ENCODE peak calls at places on chromosomes 3 and 15, in five cellular contexts. L, P, N, W and T are unnamed samples. For H3K9me3, the result is how much of the 10 kb centered on the place peaks cover.

GRCh38 chr15:33660151-33660550 is 308.1 kb upstream of the CHRM5 start:
- DNase-seq in L (no peak), P (no peak), N (no peak), W (no peak), T (no peak)

GRCh38 chr15:25250906-25251622 is 187.8 kb downstream of the UBE3A start:
- DNase-seq in L (no peak), P (no peak), N (peak), W (peak), T (no peak)

GRCh38 chr15:62021991-62022600 is 38.2 kb downstream of the VPS13C start:
- DNase-seq in L (no peak), P (peak), N (no peak), W (no peak), T (peak)

GRCh38 chr3:40477671-40478070 is 749 bp downstream of the ZNF619 start:
- DNase-seq in L (no peak), P (no peak), N (no peak), W (no peak), T (no peak)

GRCh38 chr3:9388562-9389272 is 8.7 kb upstream of the SETD5 start:
- DNase-seq in L (no peak), P (no peak), N (no peak), W (no peak), T (no peak)

GRCh38 chr3:49461443-49462171 is 8.5 kb upstream of the DAG1 start:
- DNase-seq in L (no peak), P (no peak), N (no peak), W (peak), T (peak)

GRCh38 chr15:90560229-90560771 is 30.6 kb downstream of the CRTC3 start:
- DNase-seq in L (no peak), P (peak), N (peak), W (no peak), T (no peak)

GRCh38 chr3:148233403-148233802 is 464.3 kb upstream of the AGTR1 start:
- DNase-seq in L (no peak), P (no peak), N (no peak), W (no peak), T (no peak)

GRCh38 chr15:36814708-36815107 is 235.3 kb downstream of the CDIN1 start:
- DNase-seq in L (no peak), P (no peak), N (no peak), W (no peak), T (no peak)

GRCh38 chr15:100918034-100918689 is 995 bp upstream of the LRRK1 start:
- DNase-seq in L (peak), P (peak), N (peak), W (peak), T (peak)

GRCh38 chr3:193822492-193823220 is 229.6 kb downstream of the OPA1 start:
- DNase-seq in L (no peak), P (no peak), N (no peak), W (no peak), T (no peak)

GRCh38 chr3:183122257-183122932 is 23.1 kb upstream of the MCCC1 start:
- DNase-seq in L (peak), P (peak), N (no peak), W (no peak), T (no peak)

GRCh38 chr3:152470095-152470494 is 201.4 kb downstream of the MBNL1 start:
- DNase-seq in L (no peak), P (no peak), N (no peak), W (no peak), T (no peak)

GRCh38 chr3:120419797-120420196 is 31.0 kb downstream of the FSTL1 start:
- DNase-seq in L (no peak), P (no peak), N (no peak), W (no peak), T (no peak)

GRCh38 chr15:57134877-57135276 is 216.4 kb downstream of the TCF12 start:
- DNase-seq in L (no peak), P (peak), N (no peak), W (no peak), T (no peak)

GRCh38 chr3:197367081-197367780 is 68.8 kb upstream of the DLG1 start:
- DNase-seq in L (peak), P (peak), N (no peak), W (no peak), T (peak)

GRCh38 chr15:62847900-62848489 is 194.6 kb upstream of the TPM1 start:
- DNase-seq in L (peak), P (peak), N (peak), W (no peak), T (peak)

GRCh38 chr15:55942332-55942731 is 51.1 kb downstream of the NEDD4 start:
- DNase-seq in L (no peak), P (no peak), N (no peak), W (no peak), T (no peak)

GRCh38 chr15:94231728-94232086 is 346 bp downstream of the MCTP2 start:
- DNase-seq in L (no peak), P (no peak), N (no peak), W (no peak), T (no peak)

GRCh38 chr3:38585791-38586420 is 63.6 kb downstream of the SCN5A start:
- DNase-seq in L (no peak), P (no peak), N (no peak), W (no peak), T (peak)

GRCh38 chr3:71210257-71211002 is 373.1 kb downstream of the FOXP1 start:
- DNase-seq in L (peak), P (no peak), N (no peak), W (no peak), T (no peak)

GRCh38 chr3:124119056-124119721 is 127.3 kb upstream of the ROPN1 start:
- DNase-seq in L (no peak), P (no peak), N (no peak), W (no peak), T (no peak)

GRCh38 chr3:195246608-195247007 is 24.4 kb downstream of the XXYLT1 start:
- DNase-seq in L (no peak), P (no peak), N (no peak), W (peak), T (peak)

GRCh38 chr15:50669611-50670010 is 17.0 kb downstream of the TRPM7 start:
- DNase-seq in L (no peak), P (no peak), N (no peak), W (no peak), T (no peak)

GRCh38 chr15:58931985-58932384 is 1.5 kb downstream of the SLTM start:
- DNase-seq in L (peak), P (peak), N (no peak), W (no peak), T (no peak)

GRCh38 chr3:44492496-44492895 is 15.0 kb upstream of the ZNF445 start:
- DNase-seq in L (no peak), P (no peak), N (no peak), W (no peak), T (no peak)
- H3K9me3 ChIP-seq in L (half or more), P (under half), N (under half), W (under half), T (under half)

DNA sequence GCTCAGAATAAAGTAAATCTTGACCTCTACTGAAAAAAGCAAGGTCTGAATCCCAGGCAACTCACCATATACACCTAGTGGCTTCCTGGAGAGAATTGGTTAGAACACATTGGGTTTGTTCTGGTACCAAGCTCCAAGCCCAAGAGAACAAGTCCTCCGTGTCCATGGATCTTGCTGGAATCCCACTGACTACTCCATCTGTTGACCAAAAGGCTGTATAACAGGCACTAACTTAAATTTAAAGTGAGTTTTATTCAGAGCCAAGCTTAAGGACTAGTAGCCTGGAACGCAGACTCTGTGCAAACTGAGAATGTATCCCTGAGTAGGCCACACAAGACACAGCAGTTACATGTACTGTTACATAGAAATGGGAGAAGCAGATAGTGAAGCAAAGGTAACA is 342.1 kb upstream of the LRRC3B start:
- DNase-seq in L (no peak), P (no peak), N (no peak), W (no peak), T (no peak)
- TF ChIP-seq CTCF in L (no peak), P (peak), N (no peak), W (no peak), T (peak)

GRCh38 chr15:70765504-70766281 is 2.3 kb upstream of the UACA start:
- DNase-seq in L (no peak), P (no peak), N (no peak), W (no peak), T (no peak)

GRCh38 chr15:70768247-70768883 is 5.0 kb upstream of the UACA start:
- DNase-seq in L (no peak), P (no peak), N (no peak), W (no peak), T (no peak)

GRCh38 chr15:70766597-70766996 is 3.2 kb upstream of the UACA start:
- DNase-seq in L (no peak), P (no peak), N (no peak), W (no peak), T (no peak)

GRCh38 chr15:70770863-70771262 is 7.5 kb upstream of the UACA start:
- DNase-seq in L (peak), P (peak), N (no peak), W (no peak), T (no peak)

DNA sequence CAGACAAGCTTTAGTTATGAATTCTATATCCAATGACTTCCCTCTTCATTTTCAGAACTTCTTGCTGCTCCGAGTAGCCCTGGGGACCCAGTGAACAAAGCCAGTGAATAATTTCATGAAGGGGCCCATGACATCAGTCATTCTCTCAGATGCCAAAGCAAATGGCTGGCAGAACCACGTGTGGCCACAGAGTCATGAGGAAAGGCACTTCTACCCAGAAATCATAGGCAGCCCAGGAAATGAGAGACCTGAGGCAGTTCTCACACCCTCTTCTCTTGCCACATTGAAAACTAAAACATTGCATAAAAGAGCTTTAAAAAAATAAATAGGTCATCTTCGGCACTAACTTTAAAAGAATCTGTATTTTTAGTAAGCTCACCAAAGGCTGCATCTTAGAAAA is 4.3 kb upstream of the UACA start:
- DNase-seq in L (no peak), P (no peak), N (no peak), W (no peak), T (no peak)
- H3K4me3 ChIP-seq in L (no peak), P (no peak), N (no peak), W (no peak), T (no peak)

DNA sequence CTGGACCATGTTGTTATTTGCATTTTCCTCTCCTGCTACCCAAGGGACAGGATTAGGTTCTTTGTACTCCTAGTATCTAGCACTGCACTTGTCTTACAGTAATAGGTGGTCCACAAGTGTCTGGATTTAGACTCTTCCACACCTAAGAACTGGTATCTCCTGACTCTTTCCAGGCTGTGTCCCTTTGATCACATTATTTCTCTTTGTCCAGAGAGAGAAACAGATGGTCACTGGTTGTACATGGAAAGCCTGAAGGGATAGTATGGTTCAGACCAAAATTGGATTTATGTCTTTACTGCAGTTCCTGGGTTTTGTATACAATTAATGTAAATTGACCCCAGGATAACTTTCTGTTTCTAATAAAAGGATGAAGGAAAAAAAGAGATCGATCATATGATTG is 64.0 kb downstream of the PDE8A start:
- DNase-seq in L (no peak), P (no peak), N (no peak), W (no peak), T (no peak)
- H3K9me3 ChIP-seq in L (under half), P (under half), N (under half), W (under half), T (under half)

GRCh38 chr3:53425936-53426335 is 68.5 kb upstream of the CACNA1D start:
- DNase-seq in L (no peak), P (no peak), N (no peak), W (no peak), T (no peak)

GRCh38 chr3:53422954-53423708 is 71.3 kb upstream of the CACNA1D start:
- DNase-seq in L (no peak), P (no peak), N (no peak), W (no peak), T (peak)

GRCh38 chr3:53426918-53427317 is 67.5 kb upstream of the CACNA1D start:
- DNase-seq in L (no peak), P (no peak), N (no peak), W (no peak), T (peak)
- TF ChIP-seq CTCF in L (no peak), P (no peak), N (no peak), W (no peak), T (peak)

DNA sequence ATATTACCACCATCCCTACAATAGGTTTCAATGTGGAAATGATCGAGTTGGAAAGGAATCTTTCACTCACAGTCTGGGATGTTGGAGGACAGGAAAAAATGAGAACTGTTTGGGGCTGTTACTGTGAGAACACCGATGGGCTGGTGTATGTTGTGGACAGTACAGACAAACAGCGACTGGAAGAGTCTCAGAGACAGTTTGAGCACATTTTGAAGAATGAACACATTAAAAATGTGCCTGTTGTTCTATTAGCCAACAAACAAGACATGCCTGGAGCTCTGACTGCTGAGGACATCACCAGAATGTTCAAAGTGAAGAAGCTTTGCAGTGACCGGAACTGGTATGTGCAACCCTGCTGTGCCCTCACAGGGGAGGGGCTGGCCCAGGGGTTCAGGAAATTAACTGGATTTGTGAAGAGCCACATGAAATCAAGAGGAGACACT is 520 bp downstream of the ARL14 start:
- DNase-seq in L (peak), P (peak), N (no peak), W (no peak), T (no peak)
- H3K4me3 ChIP-seq in L (no peak), P (no peak), N (no peak), W (no peak), T (no peak)

GRCh38 chr3:52723935-52724334 is 18.0 kb downstream of the SPCS1 start:
- DNase-seq in L (no peak), P (no peak), N (no peak), W (no peak), T (no peak)
- H3K9me3 ChIP-seq in L (under half), P (under half), N (under half), W (under half), T (under half)

GRCh38 chr15:77656294-77656693 is 23.6 kb upstream of the LINGO1 start:
- DNase-seq in L (no peak), P (no peak), N (no peak), W (no peak), T (no peak)

GRCh38 chr15:77657629-77658238 is 25.0 kb upstream of the LINGO1 start:
- DNase-seq in L (no peak), P (no peak), N (no peak), W (no peak), T (peak)

GRCh38 chr15:77659350-77660321 is 26.9 kb upstream of the LINGO1 start:
- DNase-seq in L (peak), P (peak), N (peak), W (no peak), T (peak)

GRCh38 chr15:77653832-77654480 is 21.2 kb upstream of the LINGO1 start:
- DNase-seq in L (no peak), P (no peak), N (no peak), W (no peak), T (no peak)

DNA sequence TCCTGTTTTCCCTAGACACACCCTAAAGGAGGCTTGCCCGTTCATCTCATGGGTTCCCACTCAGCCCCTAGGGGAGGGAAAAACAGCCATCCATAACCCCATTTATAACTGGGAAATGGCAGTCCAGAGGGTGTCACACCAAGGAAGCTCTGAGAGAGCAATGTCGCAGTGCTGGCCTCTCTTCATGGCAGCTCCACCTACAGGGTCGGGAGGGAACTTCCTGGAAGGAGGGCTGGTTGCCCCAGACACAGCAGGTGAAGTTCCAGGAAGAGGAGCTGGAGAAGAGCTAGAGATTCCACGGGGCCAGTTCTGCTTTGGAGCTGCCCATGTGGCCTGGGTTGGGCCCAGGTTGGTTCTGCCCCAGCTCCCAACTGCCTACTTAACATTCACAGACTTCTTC is 22.3 kb upstream of the LINGO1 start:
- DNase-seq in L (peak), P (peak), N (no peak), W (no peak), T (peak)
- TF ChIP-seq CTCF in L (no peak), P (peak), N (no peak), W (no peak), T (peak)

GRCh38 chr15:65068436-65068835 is 645 bp upstream of the RASL12 start:
- DNase-seq in L (no peak), P (no peak), N (no peak), W (no peak), T (no peak)

GRCh38 chr15:65067645-65068416 is at the start of gene RASL12:
- DNase-seq in L (no peak), P (peak), N (no peak), W (no peak), T (no peak)

GRCh38 chr15:65066001-65066634 is 1.7 kb downstream of the RASL12 start:
- DNase-seq in L (no peak), P (peak), N (no peak), W (no peak), T (no peak)

GRCh38 chr15:65067334-65067644 is 502 bp downstream of the RASL12 start:
- DNase-seq in L (no peak), P (no peak), N (no peak), W (no peak), T (no peak)

GRCh38 chr15:65066635-65067333 is 1.0 kb downstream of the RASL12 start:
- DNase-seq in L (no peak), P (no peak), N (peak), W (no peak), T (no peak)
- H3K4me3 ChIP-seq in L (no peak), P (no peak), N (peak), W (peak), T (no peak)

DNA sequence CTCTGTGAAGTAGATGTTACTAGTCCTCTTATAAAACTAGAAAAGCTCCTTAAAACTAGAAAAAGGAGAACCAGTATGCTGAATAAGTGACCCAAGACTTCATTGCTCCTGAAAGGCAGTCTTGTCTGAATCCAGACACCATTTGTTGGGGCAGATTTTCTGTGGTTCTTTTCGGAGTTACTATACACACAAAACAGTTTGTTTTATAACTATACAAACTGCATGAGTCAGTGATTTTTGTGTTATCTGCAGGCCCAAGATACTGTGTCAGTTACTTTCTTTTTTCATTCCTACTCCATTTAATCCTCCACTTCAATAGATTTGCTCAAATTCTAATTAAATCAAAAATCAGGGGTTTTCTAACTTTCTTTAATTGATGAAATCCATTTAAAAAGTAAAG is 244.6 kb downstream of the ARPP21 start:
- DNase-seq in L (no peak), P (no peak), N (no peak), W (no peak), T (no peak)
- H3K9me3 ChIP-seq in L (under half), P (under half), N (under half), W (under half), T (under half)